ENCODE peak calls at places on chromosomes 4 and X, in six cellular contexts. P, K, N, Y, V and R are unnamed samples.

GRCh38 chr4:147709999-147710398 is 21.9 kb upstream of the ARHGAP10 start:
- DNase-seq in K (no peak), P (peak; percentile 92), N (no peak), V (peak; percentile 86), Y (no peak), R (no peak)

GRCh38 chr4:110414590-110414989 is 61.4 kb upstream of the ENPEP start:
- DNase-seq in Y (no peak), P (no peak), K (no peak), V (no peak), N (no peak), R (no peak)

GRCh38 chrX:1316527-1316926 is 20.1 kb upstream of the IL3RA start:
- DNase-seq in V (no peak), N (peak; percentile 13), Y (no peak), K (no peak), P (peak; percentile 55), R (peak; percentile 37)

GRCh38 chrX:32571579-32571978 is 639.8 kb downstream of the DMD start:
- DNase-seq in V (no peak), N (no peak), K (no peak), P (no peak), Y (no peak), R (no peak)

GRCh38 chr4:158964114-158964727 is 138.7 kb upstream of the RAPGEF2 start:
- DNase-seq in V (no peak), N (no peak), P (no peak), K (no peak), Y (no peak), R (no peak)

GRCh38 chr4:137129471-137130244 is 402.6 kb downstream of the PCDH18 start:
- DNase-seq in Y (no peak), K (no peak), P (no peak), N (no peak), V (no peak), R (no peak)

GRCh38 chr4:14987054-14987453 is 15.2 kb upstream of the CPEB2 start:
- DNase-seq in N (no peak), K (no peak), P (no peak), V (no peak), Y (no peak), R (no peak)

GRCh38 chrX:24899391-24899790 is 116.4 kb downstream of the ARX start:
- DNase-seq in P (no peak), N (no peak), K (no peak), V (no peak), Y (no peak), R (no peak)

GRCh38 chr4:113756005-113756410 is 5.5 kb downstream of the CAMK2D start:
- DNase-seq in P (peak; percentile 71), K (peak; percentile 18), Y (peak; percentile 21), N (no peak), V (peak; percentile 83), R (no peak)

GRCh38 chr4:7781361-7781760 is 158.3 kb downstream of the AFAP1 start:
- DNase-seq in K (no peak), N (no peak), P (peak; percentile 54), Y (no peak), V (no peak), R (no peak)

GRCh38 chr4:16794816-16795445 is 103.5 kb downstream of the LDB2 start:
- DNase-seq in Y (no peak), V (peak; percentile 63), P (peak; percentile 46), N (no peak), K (peak; percentile 34), R (peak; percentile 75)